ENCODE peak calls at places on chromosomes 16 and 17, in five cellular contexts. Y is thoracic aorta, G is tibial nerve, U is lower lobe of right lung, D is SJSA1. H is an unnamed sample.

GRCh38 chr16:90023078-90023447 is 3.8 kb upstream of the DBNDD1 start:
- DNase-seq in Y (no peak), U (no peak), D (no peak), G (no peak), H (no peak)

GRCh38 chr16:58494981-58495860 is 4.7 kb upstream of the NDRG4 start:
- DNase-seq in G (peak; percentile 88), D (peak; percentile 91), Y (peak; percentile 47), U (no peak), H (no peak)

GRCh38 chr16:720990-721764 is at the start of gene ANTKMT:
- DNase-seq in Y (no peak), G (peak; percentile 36), D (peak; percentile 75), U (peak; percentile 89), H (peak; percentile 56)

GRCh38 chr16:58644108-58644507 is 14.5 kb upstream of the CNOT1 start:
- DNase-seq in G (no peak), D (no peak), U (no peak), Y (no peak), H (no peak)

GRCh38 chr16:51968756-51969155 is 578.2 kb downstream of the TOX3 start:
- DNase-seq in Y (no peak), G (no peak), U (no peak), D (no peak), H (no peak)

GRCh38 chr17:28145348-28145747 is 102.9 kb downstream of the NLK start:
- DNase-seq in U (no peak), G (no peak), D (no peak), Y (no peak), H (no peak)

GRCh38 chr16:49470550-49470949 is 96.9 kb downstream of the C16orf78 start:
- DNase-seq in D (peak; percentile 14), U (peak; percentile 18), Y (no peak), G (no peak), H (no peak)

GRCh38 chr16:57757326-57757786 is 21.8 kb downstream of the KATNB1 start:
- DNase-seq in D (peak; percentile 91), Y (peak; percentile 49), U (peak; percentile 90), G (peak; percentile 94), H (peak; percentile 82)

GRCh38 chr16:84600343-84601229 is 17.3 kb downstream of the COTL1 start:
- DNase-seq in G (no peak), Y (no peak), U (no peak), D (no peak), H (no peak)

GRCh38 chr17:36921131-36921851 is 16.0 kb upstream of the LHX1 start:
- DNase-seq in D (no peak), U (no peak), G (no peak), Y (no peak), H (no peak)

GRCh38 chr17:29216181-29216580 is 30.5 kb upstream of the CRYBA1 start:
- DNase-seq in Y (no peak), D (no peak), U (no peak), G (no peak), H (no peak)

GRCh38 chr17:78263063-78263735 is 31.8 kb downstream of the TMEM235 start:
- DNase-seq in Y (no peak), G (no peak), D (no peak), U (peak; percentile 80), H (no peak)

GRCh38 chr17:52106638-52107261 is 51.8 kb downstream of the CA10 start:
- DNase-seq in D (peak; percentile 60), Y (no peak), U (no peak), G (peak; percentile 57), H (no peak)

GRCh38 chr17:2792541-2793169 is 3.6 kb upstream of the RAP1GAP2 start:
- DNase-seq in U (no peak), Y (no peak), D (no peak), G (no peak), H (peak; percentile 34)

GRCh38 chr17:29909604-29910003 is 20.4 kb downstream of the SSH2 start:
- DNase-seq in D (no peak), G (no peak), U (no peak), Y (no peak), H (no peak)

GRCh38 chr17:37516131-37516561 is 26.5 kb downstream of the DUSP14 start:
- DNase-seq in G (no peak), Y (no peak), D (no peak), U (no peak), H (no peak)

GRCh38 chr17:43927101-43927935 is 15.0 kb downstream of the PPY start:
- DNase-seq in D (no peak), Y (no peak), U (no peak), G (no peak), H (no peak)

GRCh38 chr16:74264806-74265205 is 31.8 kb upstream of the PSMD7 start:
- DNase-seq in U (no peak), D (no peak), G (no peak), Y (no peak), H (no peak)

GRCh38 chr16:10178079-10178478 is 4.1 kb downstream of the GRIN2A start:
- DNase-seq in U (no peak), Y (no peak), G (no peak), D (no peak), H (no peak)

GRCh38 chr16:8712589-8713361 is 38.4 kb downstream of the ABAT start:
- DNase-seq in D (no peak), G (no peak), U (no peak), Y (no peak), H (no peak)

GRCh38 chr16:81405702-81406113 is 38.9 kb upstream of the CMIP start:
- DNase-seq in U (no peak), D (peak; percentile 89), G (no peak), Y (no peak), H (no peak)

GRCh38 chr17:75643033-75644017 is 10.1 kb downstream of the SMIM5 start:
- DNase-seq in Y (no peak), G (no peak), D (no peak), U (no peak), H (no peak)

GRCh38 chr17:68611353-68612227 is 10.4 kb upstream of the FAM20A start:
- DNase-seq in G (no peak), U (no peak), Y (no peak), D (no peak), H (no peak)

GRCh38 chr17:68608515-68609130 is 7.5 kb upstream of the FAM20A start:
- DNase-seq in Y (no peak), D (no peak), G (no peak), U (no peak), H (no peak)

GRCh38 chr17:68612228-68612922 is 11.2 kb upstream of the FAM20A start:
- DNase-seq in Y (no peak), D (no peak), U (no peak), G (no peak), H (no peak)

GRCh38 chr17:68612923-68613292 is 11.7 kb upstream of the FAM20A start:
- DNase-seq in D (no peak), U (no peak), G (no peak), Y (no peak), H (no peak)

GRCh38 chr17:68610554-68610953 is 9.4 kb upstream of the FAM20A start:
- DNase-seq in Y (no peak), D (no peak), U (no peak), G (no peak), H (no peak)
- H3K9me3 ChIP-seq in Y (peaks cover 7% of the 10 kb centered on the region), D (peaks cover 9% of the 10 kb centered on the region), U (peaks cover 28% of the 10 kb centered on the region), G (peaks cover 41% of the 10 kb centered on the region), H (peaks cover 7% of the 10 kb centered on the region)

GRCh38 chr17:26807024-26807423 is 486.9 kb upstream of the WSB1 start:
- DNase-seq in D (no peak), Y (no peak), U (no peak), G (no peak), H (no peak)
- H3K9me3 ChIP-seq in D (peaks cover 36% of the 10 kb centered on the region), Y (peaks cover 11% of the 10 kb centered on the region), U (peaks cover 71% of the 10 kb centered on the region), G (peaks cover 83% of the 10 kb centered on the region), H (no peaks in the 10 kb centered on the region)

GRCh38 chr17:57264250-57264649 is 7.9 kb downstream of the MSI2 start:
- DNase-seq in U (no peak), D (no peak), G (no peak), Y (no peak), H (no peak)

GRCh38 chr17:57269052-57269451 is 12.7 kb downstream of the MSI2 start:
- DNase-seq in G (no peak), D (no peak), Y (no peak), U (no peak), H (no peak)

GRCh38 chr17:57268176-57268575 is 11.9 kb downstream of the MSI2 start:
- DNase-seq in D (no peak), G (no peak), Y (no peak), U (no peak), H (no peak)

GRCh38 chr17:57264776-57265175 is 8.5 kb downstream of the MSI2 start:
- DNase-seq in G (no peak), D (no peak), U (no peak), Y (no peak), H (no peak)

DNA sequence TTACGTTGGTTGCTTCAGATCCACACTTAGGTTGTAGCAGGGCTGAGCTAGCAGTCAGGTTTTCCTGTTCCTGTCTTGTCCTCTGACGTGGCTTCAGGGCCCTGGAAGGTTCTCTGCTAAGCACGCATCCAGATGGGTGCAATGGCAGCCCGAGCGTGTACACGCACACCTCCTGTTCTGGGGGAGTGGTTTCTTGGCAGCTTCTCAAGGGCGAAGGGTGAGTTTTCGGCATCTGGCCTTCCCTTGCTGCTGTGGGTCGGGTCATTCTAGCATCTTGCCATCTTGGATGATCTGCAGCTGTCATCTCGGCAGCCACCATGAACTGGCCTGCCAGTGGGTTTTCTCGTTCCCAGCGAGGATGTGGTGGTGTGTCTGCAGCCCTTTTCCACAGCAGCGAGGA is 10.5 kb downstream of the MSI2 start:
- DNase-seq in D (no peak), Y (no peak), G (no peak), U (no peak), H (no peak)
- H3K9me3 ChIP-seq in D (no peaks in the 10 kb centered on the region), Y (no peaks in the 10 kb centered on the region), G (no peaks in the 10 kb centered on the region), U (no peaks in the 10 kb centered on the region), H (no peaks in the 10 kb centered on the region)

DNA sequence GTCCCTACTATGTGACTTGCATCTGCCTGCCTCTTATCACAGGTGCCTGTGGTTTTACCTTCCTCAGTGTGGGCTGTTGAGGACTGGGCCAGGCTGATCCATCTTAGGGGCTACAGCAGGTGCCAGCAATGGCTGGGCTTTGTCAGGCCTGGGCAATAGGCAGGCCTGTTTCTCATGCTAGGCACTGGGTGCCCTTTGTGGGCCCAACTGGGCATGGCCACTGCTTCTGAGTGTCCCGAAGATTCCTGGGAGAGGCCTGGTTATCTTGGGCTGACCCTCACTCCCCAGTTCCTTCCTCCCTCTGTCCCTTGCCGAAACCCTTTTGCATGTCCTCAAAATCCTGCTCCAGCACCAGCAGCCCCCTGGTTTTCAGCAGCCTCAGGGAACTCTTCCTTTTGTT is 1024.9 kb downstream of the KCNJ18 start:
- DNase-seq in G (no peak), U (no peak), D (no peak), Y (no peak), H (no peak)
- H3K9me3 ChIP-seq in G (peaks cover 48% of the 10 kb centered on the region), U (peaks cover 14% of the 10 kb centered on the region), D (no peaks in the 10 kb centered on the region), Y (no peaks in the 10 kb centered on the region), H (no peaks in the 10 kb centered on the region)

GRCh38 chr17:16178836-16179235 is 36.5 kb downstream of the NCOR1 start:
- DNase-seq in Y (no peak), G (no peak), U (no peak), D (no peak), H (no peak)
- H3K9me3 ChIP-seq in Y (no peaks in the 10 kb centered on the region), G (no peaks in the 10 kb centered on the region), U (no peaks in the 10 kb centered on the region), D (no peaks in the 10 kb centered on the region), H (no peaks in the 10 kb centered on the region)

H was measured in T-helper 17 cell.